ENCODE peak calls at places on chromosomes 12 and 14, in four cellular contexts. E is right atrium auricular region; P is CD4-positive, CD25-positive, alpha-beta regulatory T cell; X is WERI-Rb-1. H is an unnamed sample. For H3K27me3 and H3K36me3, the result is how much of the 10 kb centered on the place peaks cover.

GRCh38 chr14:55107766-55108554 is 21.1 kb upstream of the LGALS3 start:
- DNase-seq in E (peak), P (no peak), X (no peak), H (peak)

GRCh38 chr14:59484611-59485174 is 376 bp downstream of the JKAMP start:
- DNase-seq in E (no peak), P (no peak), X (no peak), H (no peak)

GRCh38 chr14:90483551-90483950 is 86.7 kb downstream of the CALM1 start:
- DNase-seq in E (peak), P (peak), X (no peak), H (peak)

GRCh38 chr14:90419200-90419599 is 22.4 kb downstream of the CALM1 start:
- DNase-seq in E (peak), P (no peak), X (no peak), H (no peak)

GRCh38 chr12:89183985-89184435 is 168.3 kb downstream of the DUSP6 start:
- DNase-seq in E (peak), P (no peak), X (no peak), H (no peak)

GRCh38 chr14:33938131-33938949 is 12.5 kb downstream of the EGLN3 start:
- DNase-seq in E (peak), P (no peak), X (no peak), H (no peak)

GRCh38 chr14:99257122-99257672 is 14.8 kb downstream of the BCL11B start:
- DNase-seq in E (no peak), P (peak), X (no peak), H (no peak)

GRCh38 chr12:232731-233614 is 19.0 kb upstream of the SLC6A12 start:
- DNase-seq in E (no peak), P (no peak), X (peak), H (no peak)

GRCh38 chr12:12899530-12900380 is 8.4 kb downstream of the GPRC5A start:
- DNase-seq in E (peak), P (no peak), X (no peak), H (no peak)

GRCh38 chr14:20848955-20849570 is 42.1 kb upstream of the RNASE3 start:
- DNase-seq in E (no peak), P (no peak), X (no peak), H (no peak)

GRCh38 chr14:106831322-106831720 is 1304.9 kb downstream of the TMEM121 start:
- DNase-seq in E (no peak), P (peak), X (peak), H (peak)

GRCh38 chr14:86203843-86204242 is 673.9 kb downstream of the FLRT2 start:
- DNase-seq in E (no peak), P (no peak), X (no peak), H (no peak)

GRCh38 chr12:132475304-132476037 is 14.5 kb upstream of the FBRSL1 start:
- DNase-seq in E (no peak), P (peak), X (no peak), H (peak)

GRCh38 chr12:125216720-125217119 is 151.5 kb downstream of the AACS start:
- DNase-seq in E (no peak), P (no peak), X (no peak), H (no peak)

GRCh38 chr14:90784621-90785270 is 31.5 kb downstream of the TTC7B start:
- DNase-seq in E (no peak), P (no peak), X (no peak), H (no peak)

GRCh38 chr12:107247650-107248049 is 154.3 kb upstream of the CRY1 start:
- DNase-seq in E (no peak), P (no peak), X (no peak), H (no peak)

GRCh38 chr14:94052662-94053061 is 26.5 kb downstream of the OTUB2 start:
- DNase-seq in E (peak), P (no peak), X (no peak), H (no peak)

GRCh38 chr12:57027805-57028153 is 11.4 kb upstream of the TAC3 start:
- DNase-seq in E (no peak), P (no peak), X (no peak), H (no peak)

GRCh38 chr14:27587103-27587502 is 989.3 kb upstream of the NOVA1 start:
- DNase-seq in E (no peak), P (no peak), X (no peak), H (no peak)

GRCh38 chr12:89080797-89081470 is 271.4 kb downstream of the DUSP6 start:
- DNase-seq in E (no peak), P (no peak), X (no peak), H (no peak)

GRCh38 chr12:62900686-62901272 is 34.2 kb downstream of the PPM1H start:
- DNase-seq in E (no peak), P (no peak), X (no peak), H (no peak)

GRCh38 chr12:54356228-54356627 is 8.1 kb downstream of the GPR84 start:
- DNase-seq in E (no peak), P (no peak), X (no peak), H (no peak)

GRCh38 chr12:57242691-57243454 is 8.1 kb downstream of the STAC3 start:
- DNase-seq in E (no peak), P (peak), X (peak), H (peak)

GRCh38 chr14:89137514-89138163 is 279.4 kb downstream of the FOXN3 start:
- DNase-seq in E (peak), P (no peak), X (no peak), H (no peak)

GRCh38 chr14:80770114-80770917 is 171.2 kb downstream of the CEP128 start:
- DNase-seq in E (no peak), P (no peak), X (no peak), H (no peak)

GRCh38 chr14:52052289-52052943 is 16.4 kb downstream of the NID2 start:
- DNase-seq in E (no peak), P (no peak), X (no peak), H (no peak)

GRCh38 chr12:107775093-107775721 is 703 bp downstream of the ASCL4 start:
- DNase-seq in E (no peak), P (no peak), X (peak), H (no peak)

GRCh38 chr12:99332936-99333591 is 314.5 kb upstream of the GARIN6 start:
- DNase-seq in E (no peak), P (no peak), X (no peak), H (no peak)

GRCh38 chr12:49832836-49833421 is 4.7 kb upstream of the NCKAP5L start:
- DNase-seq in E (no peak), P (no peak), X (no peak), H (no peak)

GRCh38 chr12:58443981-58444371 is 476.3 kb downstream of the LRIG3 start:
- DNase-seq in E (no peak), P (no peak), X (peak), H (no peak)

GRCh38 chr12:81077686-81078441 is at the start of gene ACSS3:
- DNase-seq in E (peak), P (no peak), X (no peak), H (no peak)

GRCh38 chr14:29548948-29549370 is 378.7 kb downstream of the PRKD1 start:
- DNase-seq in E (no peak), P (peak), X (peak), H (no peak)

GRCh38 chr14:38108681-38109080 is 99.0 kb upstream of the SSTR1 start:
- DNase-seq in E (no peak), P (no peak), X (no peak), H (no peak)

DNA sequence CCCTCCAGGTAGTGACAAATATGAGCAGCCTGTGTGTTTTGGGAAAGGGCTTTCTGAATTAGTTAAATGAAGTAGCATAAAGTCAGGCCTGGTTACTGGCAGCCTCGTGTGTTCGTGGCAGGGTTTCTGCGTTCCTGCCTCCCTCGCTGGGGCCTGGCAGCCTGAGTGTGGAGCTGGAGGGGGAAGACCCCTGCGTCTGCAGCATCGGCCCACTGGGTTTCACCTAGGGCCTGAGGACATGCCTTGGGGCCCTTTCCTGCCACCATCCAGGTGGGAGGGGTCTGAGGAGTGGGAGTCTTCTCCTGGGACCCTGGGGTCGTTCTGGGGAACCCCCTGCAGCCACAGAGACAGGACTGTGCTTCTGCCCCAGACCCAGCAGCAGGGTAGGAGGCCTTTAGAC is 20.4 kb upstream of the AMN start:
- DNase-seq in E (no peak), P (no peak), X (no peak), H (no peak)
- H3K27ac ChIP-seq in E (no peak), P (no peak), X (peak), H (no peak)

GRCh38 chr12:100798799-100799198 is 4.2 kb downstream of the ANO4 start:
- DNase-seq in E (no peak), P (no peak), X (no peak), H (no peak)

GRCh38 chr12:100797786-100798580 is 3.4 kb downstream of the ANO4 start:
- DNase-seq in E (no peak), P (no peak), X (no peak), H (no peak)

GRCh38 chr12:100795193-100796179 is 910 bp downstream of the ANO4 start:
- DNase-seq in E (no peak), P (no peak), X (no peak), H (no peak)

GRCh38 chr12:100796616-100797015 is 2.0 kb downstream of the ANO4 start:
- DNase-seq in E (no peak), P (no peak), X (no peak), H (no peak)

DNA sequence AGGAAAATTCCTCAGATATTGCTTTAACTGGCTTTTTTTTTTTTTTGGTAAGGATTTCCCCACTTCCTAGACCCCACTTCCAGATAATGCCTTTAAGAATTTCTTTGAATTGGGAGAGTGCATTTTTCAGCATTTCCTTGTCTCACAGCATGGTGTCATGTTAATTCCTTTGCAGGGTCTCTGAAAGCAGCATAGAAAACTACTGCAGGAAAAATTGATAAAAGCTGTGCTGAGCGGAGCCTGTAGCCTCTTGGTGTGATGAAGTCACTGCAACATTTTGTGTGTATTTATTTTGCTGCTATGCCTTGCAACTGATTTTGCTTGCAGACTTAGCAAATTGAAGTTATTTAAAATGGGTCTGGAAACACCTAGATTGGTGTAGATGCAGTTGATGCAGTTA is 2.7 kb downstream of the ANO4 start:
- DNase-seq in E (no peak), P (no peak), X (no peak), H (no peak)
- H3K27me3 ChIP-seq in E (under half), P (under half), X (under half), H (under half)

DNA sequence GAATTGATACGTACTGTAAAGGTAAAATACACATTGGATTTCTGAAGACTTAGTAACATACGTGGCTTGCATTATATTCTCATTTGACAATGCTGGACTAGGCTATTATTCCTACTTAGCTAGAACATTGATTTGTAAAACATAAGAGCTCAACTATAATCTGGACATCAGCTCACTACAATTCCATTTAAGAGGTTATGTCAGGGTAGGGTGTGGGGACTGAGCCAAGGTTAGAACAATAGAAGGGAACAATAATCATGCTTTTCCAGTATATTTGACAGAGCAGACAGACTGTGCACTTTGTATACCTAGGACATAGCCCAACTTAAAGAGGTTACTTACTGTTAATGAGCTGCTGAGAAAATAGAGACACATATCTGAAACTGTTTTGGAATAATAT is 10.8 kb downstream of the ZCRB1 start:
- DNase-seq in E (no peak), P (no peak), X (no peak), H (no peak)
- H3K36me3 ChIP-seq in E (under half), P (under half), X (under half), H (under half)

GRCh38 chr14:68944162-68944561 is 34.9 kb downstream of the ACTN1 start:
- DNase-seq in E (no peak), P (no peak), X (no peak), H (no peak)

GRCh38 chr14:68940614-68941185 is 38.4 kb downstream of the ACTN1 start:
- DNase-seq in E (no peak), P (no peak), X (no peak), H (no peak)

GRCh38 chr14:68943107-68943506 is 36.0 kb downstream of the ACTN1 start:
- DNase-seq in E (no peak), P (no peak), X (no peak), H (no peak)

GRCh38 chr14:68941820-68942219 is 37.3 kb downstream of the ACTN1 start:
- DNase-seq in E (peak), P (no peak), X (peak), H (no peak)

GRCh38 chr14:68942281-68943035 is 36.6 kb downstream of the ACTN1 start:
- DNase-seq in E (no peak), P (no peak), X (peak), H (no peak)
- H3K27ac ChIP-seq in E (peak), P (no peak), X (no peak), H (no peak)

GRCh38 chr12:114403044-114403689 is 2.8 kb downstream of the TBX5 start:
- DNase-seq in E (no peak), P (no peak), X (no peak), H (no peak)
- H3K27me3 ChIP-seq in E (under half), P (under half), X (under half), H (under half)

GRCh38 chr12:46233418-46233817 is 35.4 kb downstream of the SLC38A1 start:
- DNase-seq in E (no peak), P (no peak), X (no peak), H (no peak)
- H3K36me3 ChIP-seq in E (under half), P (half or more), X (under half), H (under half)

DNA sequence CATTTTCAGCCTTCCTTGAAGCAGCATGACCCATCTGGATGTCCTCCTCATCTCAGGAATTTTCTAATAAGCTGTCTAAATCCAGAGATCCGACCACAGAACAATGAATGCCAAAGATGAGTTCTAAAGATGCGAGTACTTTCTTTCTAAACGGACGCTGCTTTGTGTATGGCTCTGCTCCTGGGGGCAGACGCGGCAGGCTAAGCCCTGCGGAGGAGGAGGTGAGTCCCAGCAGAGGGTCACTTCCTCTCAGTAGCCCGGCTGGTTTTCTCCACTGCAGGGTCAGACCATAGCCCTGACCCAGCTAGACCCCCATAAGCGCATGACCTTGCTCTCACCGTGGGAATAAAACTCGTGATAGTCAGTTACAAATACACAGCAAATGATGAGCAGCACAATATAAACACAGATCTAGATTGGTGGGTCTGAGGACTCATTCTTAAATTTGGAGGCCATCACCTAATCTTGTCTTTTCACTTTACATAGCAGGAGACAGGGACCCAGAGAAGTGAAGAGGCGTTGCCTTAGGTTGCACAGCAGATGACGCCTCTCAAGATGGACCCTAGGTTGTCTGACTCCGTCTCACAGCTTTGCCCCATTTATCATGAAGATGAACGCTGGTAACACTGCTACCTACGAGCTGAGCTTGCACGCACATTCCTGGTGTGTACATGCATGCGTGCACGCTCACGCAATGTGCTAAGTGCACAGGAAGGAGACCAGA is 16.6 kb downstream of the SSH1 start:
- DNase-seq in E (no peak), P (no peak), X (no peak), H (no peak)
- H3K27ac ChIP-seq in E (peak), P (no peak), X (peak), H (no peak)